ENCODE peak calls at places on chromosomes 3 and 15, in four cellular contexts. Y, J, Z and C are unnamed samples. For H4K20me1 and H3K4me1, the result is how much of the 10 kb centered on the place peaks cover.

GRCh38 chr15:51288143-51289065 is 50.0 kb downstream of the CYP19A1 start:
- DNase-seq in Y (peak), J (no peak), Z (no peak), C (no peak)

GRCh38 chr3:157700405-157700804 is 197.2 kb upstream of the VEPH1 start:
- DNase-seq in Y (no peak), J (no peak), Z (no peak), C (peak)

GRCh38 chr3:173993299-173993698 is 595.8 kb downstream of the NLGN1 start:
- DNase-seq in Y (peak), J (no peak), Z (no peak), C (peak)

GRCh38 chr3:73255609-73256029 is 194.2 kb downstream of the EBLN2 start:
- DNase-seq in Y (no peak), J (peak), Z (no peak), C (no peak)

GRCh38 chr3:128496602-128497304 is 3.8 kb upstream of the GATA2 start:
- DNase-seq in Y (no peak), J (no peak), Z (no peak), C (peak)

GRCh38 chr3:72386322-72386721 is 461.9 kb downstream of the SHQ1 start:
- DNase-seq in Y (no peak), J (no peak), Z (no peak), C (no peak)

GRCh38 chr3:33426068-33426467 is 14.1 kb downstream of the UBP1 start:
- DNase-seq in Y (no peak), J (no peak), Z (no peak), C (peak)

GRCh38 chr15:63094495-63094931 is 27.1 kb upstream of the LACTB start:
- DNase-seq in Y (peak), J (no peak), Z (no peak), C (no peak)

GRCh38 chr3:134517796-134518195 is 31.9 kb downstream of the CEP63 start:
- DNase-seq in Y (no peak), J (no peak), Z (no peak), C (no peak)

GRCh38 chr15:66404532-66404931 is 17.8 kb downstream of the MAP2K1 start:
- DNase-seq in Y (no peak), J (peak), Z (no peak), C (peak)

GRCh38 chr3:50268703-50269451 is at the start of gene SEMA3B:
- DNase-seq in Y (peak), J (no peak), Z (no peak), C (no peak)

GRCh38 chr3:59425942-59426341 is 376.1 kb upstream of the CFAP20DC start:
- DNase-seq in Y (no peak), J (no peak), Z (no peak), C (no peak)

GRCh38 chr3:24196526-24196925 is 251.4 kb downstream of the NR1D2 start:
- DNase-seq in Y (no peak), J (no peak), Z (no peak), C (no peak)

GRCh38 chr3:101479022-101479421 is 34.0 kb downstream of the SENP7 start:
- DNase-seq in Y (no peak), J (no peak), Z (no peak), C (no peak)

GRCh38 chr3:33115024-33115768 is 1.4 kb downstream of the CRTAP start:
- DNase-seq in Y (no peak), J (peak), Z (no peak), C (peak)

GRCh38 chr15:91634163-91634562 is 219.3 kb upstream of the SLCO3A1 start:
- DNase-seq in Y (peak), J (no peak), Z (no peak), C (no peak)

DNA sequence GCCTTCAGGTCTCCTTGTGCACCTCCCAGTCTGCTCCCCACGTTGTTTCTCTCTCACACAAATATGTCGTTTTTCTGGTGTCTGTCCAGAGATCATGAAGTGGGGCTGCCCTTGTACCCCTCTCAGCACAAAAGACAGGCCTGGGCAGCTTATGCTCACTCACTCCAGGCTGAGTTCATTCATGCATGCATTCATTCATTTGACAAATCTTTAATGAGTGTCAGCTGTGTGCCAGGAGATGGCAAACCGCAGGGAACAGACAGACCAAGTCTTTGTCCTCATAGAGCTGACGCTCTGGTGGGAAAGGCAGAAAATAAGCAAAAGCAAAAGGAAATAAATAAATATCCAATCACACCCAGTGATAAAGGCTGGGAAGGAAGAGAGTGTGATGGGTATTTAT is 7.6 kb upstream of the TRH start:
- DNase-seq in Y (no peak), J (no peak), Z (no peak), C (no peak)
- H4K20me1 ChIP-seq in Y (under half), J (under half), Z (under half), C (under half)

GRCh38 chr3:95815828-95816227 is 998.6 kb upstream of the EPHA6 start:
- DNase-seq in Y (no peak), J (no peak), Z (no peak), C (no peak)

GRCh38 chr3:95810468-95810867 is 1003.9 kb upstream of the EPHA6 start:
- DNase-seq in Y (peak), J (no peak), Z (no peak), C (no peak)

DNA sequence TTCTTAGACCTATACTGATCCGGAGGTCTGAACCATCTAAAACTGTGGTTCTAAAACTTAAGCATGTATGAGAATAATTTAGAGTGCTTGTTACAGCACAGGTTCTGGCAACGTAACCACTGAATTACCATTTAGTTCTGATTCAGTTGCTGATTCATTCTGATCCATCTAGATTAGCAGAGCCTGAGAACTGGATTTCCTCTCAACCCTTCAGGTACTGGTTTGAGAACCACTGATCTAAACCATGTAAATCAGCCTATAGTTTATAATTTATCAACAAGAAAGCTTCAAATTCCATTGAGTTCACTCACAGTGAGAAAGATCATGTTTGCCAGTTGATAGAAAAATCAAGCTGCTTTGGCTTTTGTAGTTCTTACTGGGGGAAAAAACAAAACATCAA is 1001.1 kb upstream of the EPHA6 start:
- DNase-seq in Y (no peak), J (no peak), Z (no peak), C (no peak)
- H3K4me1 ChIP-seq in Y (under half), J (under half), Z (under half), C (under half)

GRCh38 chr15:67799801-67800205 is 25.5 kb upstream of the SKOR1 start:
- DNase-seq in Y (no peak), J (peak), Z (no peak), C (no peak)

GRCh38 chr15:67796196-67796699 is 29.1 kb upstream of the SKOR1 start:
- DNase-seq in Y (no peak), J (no peak), Z (no peak), C (no peak)

GRCh38 chr15:67794832-67795574 is 30.3 kb upstream of the SKOR1 start:
- DNase-seq in Y (no peak), J (no peak), Z (no peak), C (no peak)

GRCh38 chr15:67792250-67792942 is 32.9 kb upstream of the SKOR1 start:
- DNase-seq in Y (no peak), J (no peak), Z (no peak), C (no peak)

GRCh38 chr15:67796728-67797127 is 28.6 kb upstream of the SKOR1 start:
- DNase-seq in Y (no peak), J (no peak), Z (no peak), C (no peak)
- TF ChIP-seq JUNB in Y (no peak), J (no peak), Z (no peak), C (no peak)

GRCh38 chr3:126749931-126750759 is 46.1 kb downstream of the CHCHD6 start:
- DNase-seq in Y (no peak), J (no peak), Z (no peak), C (no peak)

GRCh38 chr3:126747768-126748167 is 43.7 kb downstream of the CHCHD6 start:
- DNase-seq in Y (no peak), J (no peak), Z (no peak), C (no peak)

GRCh38 chr3:126748701-126749546 is 44.9 kb downstream of the CHCHD6 start:
- DNase-seq in Y (no peak), J (no peak), Z (no peak), C (no peak)

GRCh38 chr3:126750760-126751129 is 46.7 kb downstream of the CHCHD6 start:
- DNase-seq in Y (no peak), J (no peak), Z (no peak), C (peak)

DNA sequence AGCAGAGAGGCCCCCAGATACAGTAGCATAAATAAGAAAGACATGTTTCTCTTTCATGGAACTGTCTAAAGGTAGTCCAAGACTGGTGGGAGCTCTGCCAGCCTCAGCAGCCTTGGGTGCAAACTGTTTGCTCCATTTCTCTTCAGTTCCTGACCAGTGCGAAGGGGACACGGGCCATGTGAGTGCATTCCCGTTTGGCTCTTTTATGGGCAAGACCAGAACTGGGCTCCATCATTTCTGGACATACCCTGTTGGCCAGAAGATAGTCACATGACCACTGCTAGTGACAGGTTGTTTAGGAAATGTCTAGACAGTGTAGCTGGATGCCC is 45.5 kb downstream of the CHCHD6 start:
- DNase-seq in Y (no peak), J (no peak), Z (no peak), C (no peak)
- H4K20me1 ChIP-seq in Y (under half), J (under half), Z (under half), C (under half)

DNA sequence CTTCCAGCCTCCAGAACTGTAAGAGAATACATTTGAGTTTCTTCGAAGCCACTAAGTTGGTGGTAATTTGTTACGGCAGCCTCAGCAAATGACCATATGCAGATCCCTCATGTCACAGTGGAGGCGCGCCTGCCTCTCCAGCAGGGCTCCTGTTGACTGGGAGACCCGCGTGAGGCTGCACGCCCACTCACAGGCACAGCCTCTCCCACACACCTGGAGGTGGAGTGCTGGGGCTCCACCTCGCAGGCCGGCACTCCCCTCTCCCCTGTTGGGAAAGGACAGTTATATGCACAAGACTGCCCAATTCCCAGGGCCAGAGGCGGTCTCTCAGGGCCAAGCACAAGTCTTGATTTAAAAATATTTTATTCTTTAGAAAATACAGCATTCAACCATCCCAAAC is 2.8 kb upstream of the TLR9 start:
- DNase-seq in Y (no peak), J (no peak), Z (no peak), C (no peak)
- H3K4me1 ChIP-seq in Y (under half), J (under half), Z (under half), C (under half)

DNA sequence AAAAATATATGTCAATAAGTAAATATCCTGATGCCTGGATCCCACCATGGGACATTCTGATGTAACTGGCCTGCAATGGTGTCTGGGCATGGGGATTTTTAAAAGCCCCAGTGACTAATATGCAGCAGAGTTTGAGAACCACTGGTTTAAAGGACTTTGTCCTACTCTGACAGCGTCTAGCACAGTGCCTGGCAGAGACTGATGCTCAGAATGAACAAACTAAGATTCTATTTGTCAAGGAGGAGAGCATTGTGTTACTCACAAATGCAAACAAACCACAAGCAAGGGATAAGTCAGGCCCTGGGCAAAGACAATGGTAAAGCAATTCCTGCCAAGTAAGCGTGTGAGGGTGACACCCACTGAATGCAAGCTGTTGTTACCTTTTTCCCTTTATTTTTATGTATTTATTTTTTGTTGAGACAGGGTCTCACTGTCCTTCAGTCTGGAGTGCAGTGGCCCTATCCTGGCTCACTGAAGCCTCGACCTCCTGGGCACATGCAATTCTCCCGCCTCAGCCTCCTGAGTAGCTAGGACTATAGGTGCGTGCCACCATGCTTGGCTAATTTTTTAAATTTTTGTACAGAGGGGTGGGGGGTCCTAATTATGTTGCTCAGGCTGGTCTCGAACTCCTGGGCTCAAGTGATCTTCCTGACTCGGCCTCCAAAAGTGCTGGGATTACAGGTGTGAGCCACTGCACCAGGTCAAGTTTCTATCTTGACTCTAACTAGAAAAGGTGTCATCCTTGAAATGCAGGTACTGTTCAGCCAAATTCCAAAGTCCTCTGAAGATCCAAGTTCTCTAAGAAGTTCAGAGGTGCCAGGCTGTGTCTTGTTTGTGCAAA is 909 bp upstream of the GPD1L start:
- DNase-seq in Y (no peak), J (no peak), Z (no peak), C (no peak)
- TF ChIP-seq JUNB in Y (no peak), J (no peak), Z (no peak), C (no peak)

DNA sequence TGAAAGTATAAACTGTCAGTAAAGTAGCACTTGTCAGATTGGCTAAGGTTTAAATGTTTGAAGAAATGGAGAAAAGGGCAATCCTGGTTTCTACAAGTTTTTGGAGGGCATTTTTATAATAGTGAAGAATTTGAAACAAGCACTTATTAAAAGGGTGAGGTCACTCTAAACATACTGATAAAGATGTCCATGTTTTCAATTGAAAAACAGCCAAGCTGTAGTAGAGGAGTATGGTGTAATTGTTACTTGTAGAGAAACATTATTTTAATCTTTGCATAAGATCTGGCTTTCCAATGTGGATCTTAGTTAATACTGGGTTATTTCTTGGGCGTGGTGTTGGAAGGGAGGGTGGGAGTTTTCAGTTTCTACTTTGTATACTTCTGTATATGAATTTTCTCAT is 22.7 kb downstream of the MORF4L1 start:
- DNase-seq in Y (no peak), J (no peak), Z (no peak), C (no peak)
- H4K20me1 ChIP-seq in Y (under half), J (under half), Z (under half), C (half or more)